ENCODE peak calls at places on chromosome 6, in nine cellular contexts. One of them, this sample, is unnamed. For H3K4me1, the result is how much of the 10 kb centered on the place peaks cover.

GRCh38 chr6:81575446-81575845 is 177.0 kb downstream of the TENT5A start:
- DNase-seq in H9: no peak
- DNase-seq in small intestine: no peak
- DNase-seq in MM.1S: no peak
- DNase-seq in heart left ventricle: no peak
- DNase-seq in thoracic aorta: no peak
- DNase-seq in uterus: no peak
- DNase-seq in right cardiac atrium: no peak
- DNase-seq in left ventricle myocardium inferior: no peak
- DNase-seq in this sample: no peak

GRCh38 chr6:10725716-10726115 is 2.8 kb downstream of the TMEM14C start:
- DNase-seq in H9: no peak
- DNase-seq in small intestine: no peak
- DNase-seq in MM.1S: no peak
- DNase-seq in heart left ventricle: no peak
- DNase-seq in thoracic aorta: no peak
- DNase-seq in uterus: no peak
- DNase-seq in right cardiac atrium: no peak
- DNase-seq in left ventricle myocardium inferior: no peak
- DNase-seq in this sample: no peak

GRCh38 chr6:53192590-53193232 is 44.1 kb upstream of the GCM1 start:
- DNase-seq in H9: peak
- DNase-seq in small intestine: peak
- DNase-seq in MM.1S: no peak
- DNase-seq in heart left ventricle: no peak
- DNase-seq in thoracic aorta: no peak
- DNase-seq in uterus: no peak
- DNase-seq in right cardiac atrium: no peak
- DNase-seq in left ventricle myocardium inferior: no peak
- DNase-seq in this sample: no peak

GRCh38 chr6:125745281-125746018 is 4.0 kb upstream of the HEY2 start:
- DNase-seq in H9: peak
- DNase-seq in small intestine: no peak
- DNase-seq in MM.1S: no peak
- DNase-seq in heart left ventricle: no peak
- DNase-seq in thoracic aorta: no peak
- DNase-seq in uterus: no peak
- DNase-seq in right cardiac atrium: no peak
- DNase-seq in left ventricle myocardium inferior: no peak
- DNase-seq in this sample: no peak

GRCh38 chr6:3318226-3318625 is 59.5 kb downstream of the PSMG4 start:
- DNase-seq in H9: no peak
- DNase-seq in small intestine: no peak
- DNase-seq in MM.1S: no peak
- DNase-seq in heart left ventricle: no peak
- DNase-seq in thoracic aorta: no peak
- DNase-seq in uterus: no peak
- DNase-seq in right cardiac atrium: no peak
- DNase-seq in left ventricle myocardium inferior: no peak
- DNase-seq in this sample: no peak

GRCh38 chr6:145898376-145898775 is 65.8 kb downstream of the SHPRH start:
- DNase-seq in H9: no peak
- DNase-seq in small intestine: no peak
- DNase-seq in MM.1S: no peak
- DNase-seq in heart left ventricle: no peak
- DNase-seq in thoracic aorta: no peak
- DNase-seq in uterus: no peak
- DNase-seq in right cardiac atrium: no peak
- DNase-seq in left ventricle myocardium inferior: no peak
- DNase-seq in this sample: no peak

GRCh38 chr6:159042003-159042823 is 2.6 kb downstream of the TAGAP start:
- DNase-seq in H9: peak
- DNase-seq in small intestine: peak
- DNase-seq in MM.1S: peak
- DNase-seq in heart left ventricle: peak
- DNase-seq in thoracic aorta: no peak
- DNase-seq in uterus: peak
- DNase-seq in right cardiac atrium: no peak
- DNase-seq in left ventricle myocardium inferior: no peak
- DNase-seq in this sample: peak

GRCh38 chr6:33008944-33009861 is at the start of gene HLA-DOA:
- DNase-seq in H9: peak
- DNase-seq in small intestine: no peak
- DNase-seq in MM.1S: no peak
- DNase-seq in heart left ventricle: no peak
- DNase-seq in thoracic aorta: no peak
- DNase-seq in uterus: no peak
- DNase-seq in right cardiac atrium: no peak
- DNase-seq in left ventricle myocardium inferior: no peak
- DNase-seq in this sample: no peak

GRCh38 chr6:163239572-163240340 is 174.8 kb upstream of the QKI start:
- DNase-seq in H9: no peak
- DNase-seq in small intestine: no peak
- DNase-seq in MM.1S: no peak
- DNase-seq in heart left ventricle: no peak
- DNase-seq in thoracic aorta: no peak
- DNase-seq in uterus: no peak
- DNase-seq in right cardiac atrium: no peak
- DNase-seq in left ventricle myocardium inferior: no peak
- DNase-seq in this sample: no peak

GRCh38 chr6:18209539-18210197 is 54.4 kb downstream of the KDM1B start:
- DNase-seq in H9: no peak
- DNase-seq in small intestine: no peak
- DNase-seq in MM.1S: no peak
- DNase-seq in heart left ventricle: no peak
- DNase-seq in thoracic aorta: no peak
- DNase-seq in uterus: no peak
- DNase-seq in right cardiac atrium: no peak
- DNase-seq in left ventricle myocardium inferior: no peak
- DNase-seq in this sample: no peak

GRCh38 chr6:14857501-14857900 is 388.4 kb upstream of the JARID2 start:
- DNase-seq in H9: no peak
- DNase-seq in small intestine: no peak
- DNase-seq in MM.1S: no peak
- DNase-seq in heart left ventricle: peak
- DNase-seq in thoracic aorta: no peak
- DNase-seq in uterus: peak
- DNase-seq in right cardiac atrium: peak
- DNase-seq in left ventricle myocardium inferior: no peak
- DNase-seq in this sample: no peak

GRCh38 chr6:125790403-125791150 is at the start of gene NCOA7:
- DNase-seq in H9: peak
- DNase-seq in small intestine: peak
- DNase-seq in MM.1S: peak
- DNase-seq in heart left ventricle: peak
- DNase-seq in thoracic aorta: no peak
- DNase-seq in uterus: peak
- DNase-seq in right cardiac atrium: peak
- DNase-seq in left ventricle myocardium inferior: peak
- DNase-seq in this sample: peak

GRCh38 chr6:30700340-30700739 is 9.6 kb upstream of the NRM start:
- DNase-seq in H9: peak
- DNase-seq in small intestine: peak
- DNase-seq in MM.1S: no peak
- DNase-seq in heart left ventricle: no peak
- DNase-seq in thoracic aorta: no peak
- DNase-seq in uterus: no peak
- DNase-seq in right cardiac atrium: peak
- DNase-seq in left ventricle myocardium inferior: no peak
- DNase-seq in this sample: no peak

DNA sequence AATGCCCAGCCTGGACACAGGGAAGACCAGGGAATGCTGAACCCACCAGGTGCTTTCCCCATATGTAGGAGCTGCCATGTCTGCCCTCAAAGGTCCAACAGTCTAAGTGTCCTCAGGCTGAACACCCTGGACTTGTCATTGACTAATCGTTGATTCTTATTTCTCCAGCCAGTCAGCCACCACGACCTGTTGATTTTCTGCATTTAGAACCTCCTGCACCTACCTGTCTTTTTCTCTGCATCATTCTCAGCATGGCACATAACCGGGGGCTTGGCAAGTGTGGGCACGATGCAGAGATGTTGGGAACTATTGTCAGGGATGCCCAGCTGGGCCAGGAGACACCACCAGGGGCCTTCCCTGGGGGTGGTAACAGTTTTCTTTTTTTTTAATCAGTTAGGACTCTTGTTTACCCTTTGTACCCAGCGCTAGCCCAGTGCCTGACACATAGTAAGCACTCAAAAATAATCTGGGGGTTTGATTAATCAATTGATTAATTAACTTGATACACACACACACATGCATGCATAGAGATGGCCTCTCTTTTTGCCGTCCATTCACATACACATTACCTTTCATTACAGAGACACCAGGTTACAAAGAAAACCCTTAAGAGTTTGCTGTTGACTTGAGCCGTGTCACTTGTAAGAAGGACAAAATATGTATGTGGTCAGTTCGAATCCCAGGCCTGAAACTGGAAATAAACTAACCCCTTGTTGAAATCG is 29.0 kb upstream of the SCUBE3 start:
- DNase-seq in H9: no peak
- DNase-seq in small intestine: no peak
- DNase-seq in MM.1S: no peak
- DNase-seq in heart left ventricle: no peak
- DNase-seq in thoracic aorta: no peak
- DNase-seq in uterus: no peak
- DNase-seq in right cardiac atrium: no peak
- DNase-seq in left ventricle myocardium inferior: no peak
- DNase-seq in this sample: no peak
- H3K4me1 ChIP-seq in H9: under half
- H3K4me1 ChIP-seq in small intestine: under half
- H3K4me1 ChIP-seq in MM.1S: under half
- H3K4me1 ChIP-seq in heart left ventricle: under half
- H3K4me1 ChIP-seq in thoracic aorta: half or more
- H3K4me1 ChIP-seq in uterus: under half
- H3K4me1 ChIP-seq in right cardiac atrium: under half
- H3K4me1 ChIP-seq in left ventricle myocardium inferior: half or more
- H3K4me1 ChIP-seq in this sample: under half

GRCh38 chr6:37485259-37485658 is 14.4 kb downstream of the CCDC167 start:
- DNase-seq in H9: peak
- DNase-seq in small intestine: no peak
- DNase-seq in MM.1S: no peak
- DNase-seq in heart left ventricle: no peak
- DNase-seq in thoracic aorta: no peak
- DNase-seq in uterus: no peak
- DNase-seq in right cardiac atrium: no peak
- DNase-seq in left ventricle myocardium inferior: no peak
- DNase-seq in this sample: no peak

GRCh38 chr6:37487891-37488290 is 11.8 kb downstream of the CCDC167 start:
- DNase-seq in H9: no peak
- DNase-seq in small intestine: no peak
- DNase-seq in MM.1S: no peak
- DNase-seq in heart left ventricle: no peak
- DNase-seq in thoracic aorta: no peak
- DNase-seq in uterus: no peak
- DNase-seq in right cardiac atrium: no peak
- DNase-seq in left ventricle myocardium inferior: no peak
- DNase-seq in this sample: no peak

GRCh38 chr6:37488464-37488863 is 11.2 kb downstream of the CCDC167 start:
- DNase-seq in H9: no peak
- DNase-seq in small intestine: no peak
- DNase-seq in MM.1S: no peak
- DNase-seq in heart left ventricle: no peak
- DNase-seq in thoracic aorta: no peak
- DNase-seq in uterus: no peak
- DNase-seq in right cardiac atrium: no peak
- DNase-seq in left ventricle myocardium inferior: no peak
- DNase-seq in this sample: no peak

GRCh38 chr6:37484786-37485170 is 14.9 kb downstream of the CCDC167 start:
- DNase-seq in H9: no peak
- DNase-seq in small intestine: no peak
- DNase-seq in MM.1S: no peak
- DNase-seq in heart left ventricle: no peak
- DNase-seq in thoracic aorta: no peak
- DNase-seq in uterus: no peak
- DNase-seq in right cardiac atrium: no peak
- DNase-seq in left ventricle myocardium inferior: no peak
- DNase-seq in this sample: no peak

GRCh38 chr6:37486440-37486839 is 13.3 kb downstream of the CCDC167 start:
- DNase-seq in H9: no peak
- DNase-seq in small intestine: no peak
- DNase-seq in MM.1S: no peak
- DNase-seq in heart left ventricle: no peak
- DNase-seq in thoracic aorta: no peak
- DNase-seq in uterus: no peak
- DNase-seq in right cardiac atrium: no peak
- DNase-seq in left ventricle myocardium inferior: no peak
- DNase-seq in this sample: no peak
- H3K4me1 ChIP-seq in H9: under half
- H3K4me1 ChIP-seq in small intestine: under half
- H3K4me1 ChIP-seq in MM.1S: under half
- H3K4me1 ChIP-seq in heart left ventricle: under half
- H3K4me1 ChIP-seq in thoracic aorta: under half
- H3K4me1 ChIP-seq in uterus: under half
- H3K4me1 ChIP-seq in right cardiac atrium: under half
- H3K4me1 ChIP-seq in left ventricle myocardium inferior: under half
- H3K4me1 ChIP-seq in this sample: under half

DNA sequence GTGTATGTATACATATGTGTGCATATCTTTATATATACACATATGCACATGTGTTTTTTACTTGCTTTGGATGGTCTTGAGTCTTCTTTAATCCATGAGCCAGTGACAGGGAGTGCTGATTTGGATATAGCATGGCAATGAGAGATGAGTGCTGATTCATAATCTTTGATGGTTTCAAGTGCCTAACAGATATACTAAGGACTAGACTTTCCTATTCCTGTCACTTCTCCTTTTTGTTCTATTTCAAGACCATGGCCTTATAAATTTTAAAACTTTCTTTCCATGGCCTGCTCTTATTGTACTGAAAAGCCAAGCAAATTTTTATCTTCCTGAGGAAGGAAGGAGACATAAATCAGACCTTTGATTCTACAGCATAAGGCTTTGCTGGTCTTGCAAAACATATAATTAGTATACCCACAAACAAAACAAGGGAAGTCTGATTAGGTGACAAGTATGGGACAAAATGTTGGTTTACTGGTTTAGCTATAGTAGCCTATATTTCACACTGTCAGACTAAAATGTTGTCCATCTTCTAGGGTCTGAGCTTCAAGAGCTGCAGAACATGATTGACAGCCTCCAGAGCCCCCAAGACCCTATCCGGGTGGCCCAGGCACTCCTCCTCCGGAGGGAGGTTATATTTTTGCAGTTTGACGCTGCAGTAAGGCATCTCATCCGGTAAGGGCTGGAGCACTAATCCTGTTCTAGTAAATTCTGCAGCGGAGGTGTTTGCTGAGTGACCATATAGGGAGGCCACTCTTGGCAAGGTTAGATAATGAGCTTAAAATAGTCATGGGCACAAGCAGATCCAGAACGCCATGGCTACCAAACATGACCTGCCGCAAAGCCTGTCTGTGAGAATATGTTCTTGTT is 82.3 kb downstream of the CD164 start:
- DNase-seq in H9: no peak
- DNase-seq in small intestine: no peak
- DNase-seq in MM.1S: no peak
- DNase-seq in heart left ventricle: peak
- DNase-seq in thoracic aorta: peak
- DNase-seq in uterus: peak
- DNase-seq in right cardiac atrium: no peak
- DNase-seq in left ventricle myocardium inferior: no peak
- DNase-seq in this sample: no peak
- H3K4me1 ChIP-seq in H9: under half
- H3K4me1 ChIP-seq in small intestine: under half
- H3K4me1 ChIP-seq in MM.1S: under half
- H3K4me1 ChIP-seq in heart left ventricle: under half
- H3K4me1 ChIP-seq in thoracic aorta: half or more
- H3K4me1 ChIP-seq in uterus: under half
- H3K4me1 ChIP-seq in right cardiac atrium: under half
- H3K4me1 ChIP-seq in left ventricle myocardium inferior: half or more
- H3K4me1 ChIP-seq in this sample: under half

GRCh38 chr6:156845447-156845846 is 68.3 kb downstream of the ARID1B start:
- DNase-seq in H9: no peak
- DNase-seq in small intestine: no peak
- DNase-seq in MM.1S: no peak
- DNase-seq in heart left ventricle: no peak
- DNase-seq in thoracic aorta: no peak
- DNase-seq in uterus: no peak
- DNase-seq in right cardiac atrium: no peak
- DNase-seq in left ventricle myocardium inferior: no peak
- DNase-seq in this sample: no peak
- H3K4me1 ChIP-seq in H9: under half
- H3K4me1 ChIP-seq in small intestine: under half
- H3K4me1 ChIP-seq in MM.1S: under half
- H3K4me1 ChIP-seq in heart left ventricle: half or more
- H3K4me1 ChIP-seq in thoracic aorta: half or more
- H3K4me1 ChIP-seq in uterus: under half
- H3K4me1 ChIP-seq in right cardiac atrium: under half
- H3K4me1 ChIP-seq in left ventricle myocardium inferior: half or more
- H3K4me1 ChIP-seq in this sample: half or more

This sample was measured in tibial nerve.